ENCODE peak calls at places on chromosomes 11 and 22, in nine cellular contexts. M is astrocyte of the cerebellum, K is GM13977, D is body of pancreas, F is GM23338, Q is HepG2, U is IMR-90, G is fibroblast of pulmonary artery, O is HFF-Myc. N is an unnamed sample.

GRCh38 chr22:20444325-20444724 is 6.7 kb upstream of the SCARF2 start:
- DNase-seq in M (no peak), K (no peak), D (no peak), F (no peak), Q (no peak), U (no peak), G (no peak), O (no peak), N (no peak)

GRCh38 chr11:95413021-95413420 is 182.0 kb upstream of the SESN3 start:
- DNase-seq in M (no peak), K (no peak), D (no peak), F (no peak), Q (no peak), U (no peak), G (no peak), O (no peak), N (no peak)

GRCh38 chr11:123585721-123586120 is 68.7 kb downstream of the SCN3B start:
- DNase-seq in M (no peak), K (no peak), D (no peak), F (no peak), Q (no peak), U (no peak), G (no peak), O (no peak), N (no peak)

GRCh38 chr11:76152086-76152658 is 54.1 kb downstream of the WNT11 start:
- DNase-seq in M (peak), K (peak), D (peak), F (peak), Q (peak), U (peak), G (peak), O (no peak), N (no peak)

GRCh38 chr11:116840224-116840745 is 2.9 kb upstream of the APOA1 start:
- DNase-seq in M (no peak), K (no peak), D (no peak), F (peak), Q (peak), U (peak), G (peak), O (no peak), N (no peak)

GRCh38 chr11:13008625-13009475 is at the start of gene RASSF10:
- DNase-seq in M (peak), K (peak), D (peak), F (peak), Q (no peak), U (no peak), G (peak), O (no peak), N (no peak)

GRCh38 chr11:64560139-64560771 is 30.8 kb upstream of the SLC22A12 start:
- DNase-seq in M (no peak), K (no peak), D (no peak), F (no peak), Q (no peak), U (no peak), G (no peak), O (no peak), N (no peak)

GRCh38 chr22:46508391-46508999 is 28.9 kb downstream of the CELSR1 start:
- DNase-seq in M (no peak), K (no peak), D (no peak), F (peak), Q (no peak), U (no peak), G (no peak), O (no peak), N (no peak)

GRCh38 chr11:10909141-10909883 is 51.5 kb upstream of the ZBED5 start:
- DNase-seq in M (no peak), K (no peak), D (no peak), F (peak), Q (no peak), U (peak), G (no peak), O (no peak), N (no peak)

GRCh38 chr11:18669629-18670162 is 28.9 kb upstream of the TMEM86A start:
- DNase-seq in M (no peak), K (no peak), D (peak), F (peak), Q (no peak), U (no peak), G (no peak), O (no peak), N (no peak)

GRCh38 chr11:126466288-126467045 is 111.0 kb downstream of the ST3GAL4 start:
- DNase-seq in M (no peak), K (no peak), D (no peak), F (no peak), Q (no peak), U (no peak), G (no peak), O (no peak), N (no peak)

GRCh38 chr11:38252620-38253019 is 1654.6 kb upstream of the RAG2 start:
- DNase-seq in M (no peak), K (no peak), D (no peak), F (no peak), Q (no peak), U (no peak), G (peak), O (no peak), N (no peak)

GRCh38 chr11:134616048-134616447 is 204.0 kb upstream of the B3GAT1 start:
- DNase-seq in M (no peak), K (no peak), D (no peak), F (no peak), Q (no peak), U (no peak), G (no peak), O (no peak), N (no peak)

GRCh38 chr11:36565033-36565610 is 2.7 kb upstream of the RAG1 start:
- DNase-seq in M (no peak), K (no peak), D (no peak), F (no peak), Q (no peak), U (no peak), G (no peak), O (no peak), N (no peak)

GRCh38 chr22:27130949-27131745 is 473.8 kb downstream of the MIAT start:
- DNase-seq in M (no peak), K (no peak), D (no peak), F (no peak), Q (no peak), U (no peak), G (no peak), O (no peak), N (no peak)

GRCh38 chr11:16767137-16767536 is 28.7 kb downstream of the C11orf58 start:
- DNase-seq in M (no peak), K (no peak), D (no peak), F (no peak), Q (no peak), U (no peak), G (no peak), O (no peak), N (no peak)

GRCh38 chr11:34792143-34792542 is 124.0 kb downstream of the APIP start:
- DNase-seq in M (no peak), K (no peak), D (no peak), F (peak), Q (no peak), U (no peak), G (no peak), O (no peak), N (no peak)
- TF ChIP-seq CTCF in M (no peak), K (no peak), D (no peak), F (peak), Q (no peak), U (no peak), G (no peak), O (peak), N (no peak)

GRCh38 chr22:17739196-17739975 is 34.9 kb downstream of the BID start:
- DNase-seq in M (no peak), K (no peak), D (no peak), F (no peak), Q (no peak), U (no peak), G (no peak), O (no peak), N (no peak)

GRCh38 chr22:17741866-17742527 is 32.3 kb downstream of the BID start:
- DNase-seq in M (no peak), K (peak), D (no peak), F (no peak), Q (no peak), U (no peak), G (no peak), O (no peak), N (no peak)

GRCh38 chr22:17743661-17744411 is 30.4 kb downstream of the BID start:
- DNase-seq in M (no peak), K (no peak), D (no peak), F (peak), Q (no peak), U (no peak), G (no peak), O (no peak), N (no peak)

GRCh38 chr22:17744430-17744829 is 29.8 kb downstream of the BID start:
- DNase-seq in M (no peak), K (no peak), D (no peak), F (no peak), Q (no peak), U (no peak), G (no peak), O (no peak), N (no peak)

GRCh38 chr22:17742528-17742902 is 31.8 kb downstream of the BID start:
- DNase-seq in M (peak), K (peak), D (peak), F (peak), Q (peak), U (peak), G (peak), O (peak), N (peak)
- TF ChIP-seq CTCF in M (peak), K (peak), D (peak), F (peak), Q (peak), U (peak), G (peak), O (peak), N (peak)

GRCh38 chr11:68314203-68314885 is 2.0 kb downstream of the LRP5 start:
- DNase-seq in M (no peak), K (no peak), D (no peak), F (peak), Q (no peak), U (no peak), G (no peak), O (no peak), N (no peak)
- TF ChIP-seq CTCF in M (peak), K (no peak), D (no peak), F (no peak), Q (no peak), U (no peak), G (no peak), O (no peak), N (no peak)

GRCh38 chr11:1293619-1294015 is 15.8 kb downstream of the TOLLIP start:
- DNase-seq in M (no peak), K (no peak), D (peak), F (no peak), Q (no peak), U (no peak), G (no peak), O (no peak), N (no peak)
- TF ChIP-seq CTCF in M (peak), K (peak), D (peak), F (no peak), Q (peak), U (peak), G (no peak), O (no peak), N (peak)

GRCh38 chr11:132402056-132402684 is 1031.8 kb downstream of the NTM start:
- DNase-seq in M (peak), K (peak), D (no peak), F (peak), Q (no peak), U (peak), G (peak), O (no peak), N (no peak)
- TF ChIP-seq CTCF in M (peak), K (peak), D (no peak), F (peak), Q (peak), U (peak), G (peak), O (peak), N (peak)

GRCh38 chr22:42819412-42820069 is 37.5 kb downstream of the ARFGAP3 start:
- DNase-seq in M (no peak), K (no peak), D (no peak), F (no peak), Q (no peak), U (no peak), G (no peak), O (no peak), N (no peak)

GRCh38 chr22:42821386-42821785 is 35.7 kb downstream of the ARFGAP3 start:
- DNase-seq in M (no peak), K (no peak), D (no peak), F (no peak), Q (no peak), U (no peak), G (no peak), O (no peak), N (no peak)

GRCh38 chr22:42816339-42816738 is 40.7 kb downstream of the ARFGAP3 start:
- DNase-seq in M (no peak), K (no peak), D (peak), F (no peak), Q (no peak), U (no peak), G (no peak), O (no peak), N (no peak)

GRCh38 chr22:42817556-42817955 is 39.5 kb downstream of the ARFGAP3 start:
- DNase-seq in M (no peak), K (no peak), D (no peak), F (no peak), Q (no peak), U (no peak), G (no peak), O (no peak), N (no peak)

GRCh38 chr22:42820075-42820763 is 36.9 kb downstream of the ARFGAP3 start:
- DNase-seq in M (peak), K (no peak), D (no peak), F (peak), Q (no peak), U (peak), G (peak), O (no peak), N (no peak)
- TF ChIP-seq CTCF in M (peak), K (peak), D (no peak), F (peak), Q (peak), U (peak), G (peak), O (no peak), N (peak)

GRCh38 chr11:60872952-60873524 is 5.7 kb downstream of the ZP1 start:
- DNase-seq in M (peak), K (no peak), D (no peak), F (peak), Q (peak), U (peak), G (peak), O (peak), N (no peak)

GRCh38 chr11:60870276-60870675 is 2.9 kb downstream of the ZP1 start:
- DNase-seq in M (no peak), K (no peak), D (no peak), F (peak), Q (no peak), U (no peak), G (no peak), O (no peak), N (no peak)

GRCh38 chr11:60870733-60871377 is 3.5 kb downstream of the ZP1 start:
- DNase-seq in M (no peak), K (no peak), D (no peak), F (no peak), Q (no peak), U (no peak), G (no peak), O (no peak), N (no peak)

GRCh38 chr11:60872124-60872951 is 5.0 kb downstream of the ZP1 start:
- DNase-seq in M (no peak), K (no peak), D (no peak), F (no peak), Q (no peak), U (peak), G (peak), O (peak), N (no peak)

GRCh38 chr11:60871378-60872061 is 4.2 kb downstream of the ZP1 start:
- DNase-seq in M (no peak), K (no peak), D (no peak), F (no peak), Q (no peak), U (peak), G (peak), O (no peak), N (no peak)
- TF ChIP-seq CTCF in M (peak), K (no peak), D (no peak), F (no peak), Q (no peak), U (peak), G (peak), O (no peak), N (no peak)

N was measured in retinal pigment epithelial cell.